ENCODE peak calls at places on chromosome 17, in nine cellular contexts. One of them, this sample, is unnamed.

GRCh38 chr17:35901776-35902175 is 21.6 kb upstream of the CCL5 start:
- DNase-seq in fibroblast of the aortic adventitia: peak; percentile 84
- DNase-seq in dorsolateral prefrontal cortex: no peak
- DNase-seq in heart left ventricle: no peak
- DNase-seq in body of pancreas: no peak
- DNase-seq in sigmoid colon: no peak
- DNase-seq in mammary epithelial cell: no peak
- DNase-seq in endothelial cell of umbilical vein: no peak
- DNase-seq in bronchial epithelial cell: no peak
- DNase-seq in this sample: no peak

GRCh38 chr17:74354561-74354960 is 7.1 kb downstream of the BTBD17 start:
- DNase-seq in fibroblast of the aortic adventitia: no peak
- DNase-seq in mammary epithelial cell: no peak
- DNase-seq in sigmoid colon: no peak
- DNase-seq in dorsolateral prefrontal cortex: no peak
- DNase-seq in heart left ventricle: no peak
- DNase-seq in body of pancreas: no peak
- DNase-seq in endothelial cell of umbilical vein: no peak
- DNase-seq in bronchial epithelial cell: no peak
- DNase-seq in this sample: no peak

GRCh38 chr17:2057714-2058520 is 3.0 kb downstream of the HIC1 start:
- DNase-seq in bronchial epithelial cell: no peak
- DNase-seq in fibroblast of the aortic adventitia: peak; percentile 58
- DNase-seq in endothelial cell of umbilical vein: no peak
- DNase-seq in mammary epithelial cell: no peak
- DNase-seq in dorsolateral prefrontal cortex: no peak
- DNase-seq in body of pancreas: no peak
- DNase-seq in sigmoid colon: peak; percentile 72
- DNase-seq in heart left ventricle: peak; percentile 48
- DNase-seq in this sample: no peak

GRCh38 chr17:4485676-4486646 is 12.7 kb upstream of the SPNS2 start:
- DNase-seq in sigmoid colon: no peak
- DNase-seq in body of pancreas: no peak
- DNase-seq in dorsolateral prefrontal cortex: no peak
- DNase-seq in endothelial cell of umbilical vein: no peak
- DNase-seq in bronchial epithelial cell: no peak
- DNase-seq in mammary epithelial cell: no peak
- DNase-seq in fibroblast of the aortic adventitia: no peak
- DNase-seq in heart left ventricle: no peak
- DNase-seq in this sample: no peak

GRCh38 chr17:41735744-41736143 is 1.3 kb upstream of the HAP1 start:
- DNase-seq in heart left ventricle: no peak
- DNase-seq in fibroblast of the aortic adventitia: no peak
- DNase-seq in dorsolateral prefrontal cortex: no peak
- DNase-seq in mammary epithelial cell: no peak
- DNase-seq in endothelial cell of umbilical vein: no peak
- DNase-seq in sigmoid colon: no peak
- DNase-seq in bronchial epithelial cell: no peak
- DNase-seq in body of pancreas: no peak
- DNase-seq in this sample: no peak

GRCh38 chr17:72151565-72152391 is 31.0 kb downstream of the SOX9 start:
- DNase-seq in sigmoid colon: no peak
- DNase-seq in body of pancreas: peak; percentile 73
- DNase-seq in heart left ventricle: peak; percentile 86
- DNase-seq in dorsolateral prefrontal cortex: peak; percentile 58
- DNase-seq in bronchial epithelial cell: peak; percentile 44
- DNase-seq in fibroblast of the aortic adventitia: peak; percentile 64
- DNase-seq in endothelial cell of umbilical vein: no peak
- DNase-seq in mammary epithelial cell: peak; percentile 40
- DNase-seq in this sample: peak; percentile 63

GRCh38 chr17:8062435-8062806 is 23.6 kb downstream of the ALOX15B start:
- DNase-seq in body of pancreas: no peak
- DNase-seq in endothelial cell of umbilical vein: peak; percentile 60
- DNase-seq in dorsolateral prefrontal cortex: no peak
- DNase-seq in fibroblast of the aortic adventitia: peak; percentile 62
- DNase-seq in sigmoid colon: no peak
- DNase-seq in bronchial epithelial cell: no peak
- DNase-seq in mammary epithelial cell: no peak
- DNase-seq in heart left ventricle: no peak
- DNase-seq in this sample: no peak

GRCh38 chr17:42891539-42892152 is 9.0 kb upstream of the G6PC1 start:
- DNase-seq in sigmoid colon: peak; percentile 89
- DNase-seq in fibroblast of the aortic adventitia: no peak
- DNase-seq in bronchial epithelial cell: no peak
- DNase-seq in body of pancreas: peak; percentile 47
- DNase-seq in endothelial cell of umbilical vein: no peak
- DNase-seq in dorsolateral prefrontal cortex: no peak
- DNase-seq in mammary epithelial cell: no peak
- DNase-seq in heart left ventricle: peak; percentile 80
- DNase-seq in this sample: peak; percentile 28

GRCh38 chr17:2176484-2177175 is 121.7 kb downstream of the HIC1 start:
- DNase-seq in sigmoid colon: peak; percentile 59
- DNase-seq in mammary epithelial cell: no peak
- DNase-seq in endothelial cell of umbilical vein: peak; percentile 59
- DNase-seq in body of pancreas: no peak
- DNase-seq in heart left ventricle: peak; percentile 73
- DNase-seq in dorsolateral prefrontal cortex: no peak
- DNase-seq in fibroblast of the aortic adventitia: no peak
- DNase-seq in bronchial epithelial cell: no peak
- DNase-seq in this sample: no peak

GRCh38 chr17:39722965-39723848 is 7.1 kb downstream of the MIEN1 start:
- DNase-seq in endothelial cell of umbilical vein: no peak
- DNase-seq in bronchial epithelial cell: no peak
- DNase-seq in body of pancreas: no peak
- DNase-seq in dorsolateral prefrontal cortex: no peak
- DNase-seq in heart left ventricle: no peak
- DNase-seq in mammary epithelial cell: no peak
- DNase-seq in fibroblast of the aortic adventitia: no peak
- DNase-seq in sigmoid colon: no peak
- DNase-seq in this sample: no peak

GRCh38 chr17:57925361-57925990 is 29.7 kb downstream of the CUEDC1 start:
- DNase-seq in mammary epithelial cell: no peak
- DNase-seq in dorsolateral prefrontal cortex: no peak
- DNase-seq in sigmoid colon: no peak
- DNase-seq in fibroblast of the aortic adventitia: no peak
- DNase-seq in body of pancreas: no peak
- DNase-seq in bronchial epithelial cell: no peak
- DNase-seq in endothelial cell of umbilical vein: no peak
- DNase-seq in heart left ventricle: no peak
- DNase-seq in this sample: no peak

GRCh38 chr17:67718325-67718941 is 697 bp downstream of the NOL11 start:
- DNase-seq in endothelial cell of umbilical vein: no peak
- DNase-seq in body of pancreas: no peak
- DNase-seq in sigmoid colon: no peak
- DNase-seq in heart left ventricle: no peak
- DNase-seq in mammary epithelial cell: peak; percentile 56
- DNase-seq in fibroblast of the aortic adventitia: peak; percentile 18
- DNase-seq in bronchial epithelial cell: peak; percentile 47
- DNase-seq in dorsolateral prefrontal cortex: no peak
- DNase-seq in this sample: peak; percentile 31

GRCh38 chr17:11369570-11369969 is 128.6 kb downstream of the SHISA6 start:
- DNase-seq in sigmoid colon: no peak
- DNase-seq in bronchial epithelial cell: no peak
- DNase-seq in dorsolateral prefrontal cortex: no peak
- DNase-seq in fibroblast of the aortic adventitia: no peak
- DNase-seq in mammary epithelial cell: no peak
- DNase-seq in body of pancreas: no peak
- DNase-seq in endothelial cell of umbilical vein: no peak
- DNase-seq in heart left ventricle: no peak
- DNase-seq in this sample: no peak

GRCh38 chr17:59451706-59452105 is 113.7 kb upstream of the DHX40 start:
- DNase-seq in sigmoid colon: no peak
- DNase-seq in bronchial epithelial cell: peak; percentile 90
- DNase-seq in heart left ventricle: no peak
- DNase-seq in body of pancreas: no peak
- DNase-seq in mammary epithelial cell: peak; percentile 89
- DNase-seq in fibroblast of the aortic adventitia: no peak
- DNase-seq in dorsolateral prefrontal cortex: no peak
- DNase-seq in endothelial cell of umbilical vein: no peak
- DNase-seq in this sample: peak; percentile 40

GRCh38 chr17:66589892-66590291 is 245.0 kb upstream of the CACNG5 start:
- DNase-seq in endothelial cell of umbilical vein: no peak
- DNase-seq in mammary epithelial cell: no peak
- DNase-seq in sigmoid colon: no peak
- DNase-seq in body of pancreas: no peak
- DNase-seq in bronchial epithelial cell: no peak
- DNase-seq in heart left ventricle: no peak
- DNase-seq in dorsolateral prefrontal cortex: no peak
- DNase-seq in fibroblast of the aortic adventitia: no peak
- DNase-seq in this sample: no peak

GRCh38 chr17:56939869-56940484 is 20.9 kb downstream of the COIL start:
- DNase-seq in bronchial epithelial cell: peak; percentile 45
- DNase-seq in body of pancreas: no peak
- DNase-seq in mammary epithelial cell: peak; percentile 32
- DNase-seq in dorsolateral prefrontal cortex: no peak
- DNase-seq in heart left ventricle: no peak
- DNase-seq in endothelial cell of umbilical vein: peak; percentile 77
- DNase-seq in sigmoid colon: no peak
- DNase-seq in fibroblast of the aortic adventitia: peak; percentile 81
- DNase-seq in this sample: peak; percentile 56

GRCh38 chr17:41547921-41548843 is 20.1 kb upstream of the KRT19 start:
- DNase-seq in bronchial epithelial cell: peak; percentile 99
- DNase-seq in sigmoid colon: peak; percentile 70
- DNase-seq in mammary epithelial cell: peak; percentile 99
- DNase-seq in fibroblast of the aortic adventitia: peak; percentile 97
- DNase-seq in body of pancreas: peak; percentile 64
- DNase-seq in heart left ventricle: peak; percentile 43
- DNase-seq in dorsolateral prefrontal cortex: peak; percentile 77
- DNase-seq in endothelial cell of umbilical vein: peak; percentile 78
- DNase-seq in this sample: peak; percentile 98

GRCh38 chr17:3771140-3771539 is 29.8 kb downstream of the ITGAE start:
- DNase-seq in sigmoid colon: no peak
- DNase-seq in body of pancreas: no peak
- DNase-seq in mammary epithelial cell: no peak
- DNase-seq in bronchial epithelial cell: no peak
- DNase-seq in endothelial cell of umbilical vein: no peak
- DNase-seq in heart left ventricle: no peak
- DNase-seq in dorsolateral prefrontal cortex: no peak
- DNase-seq in fibroblast of the aortic adventitia: no peak
- DNase-seq in this sample: no peak

GRCh38 chr17:59899099-59899498 is 6.2 kb downstream of the RPS6KB1 start:
- DNase-seq in bronchial epithelial cell: peak; percentile 70
- DNase-seq in dorsolateral prefrontal cortex: no peak
- DNase-seq in mammary epithelial cell: no peak
- DNase-seq in fibroblast of the aortic adventitia: peak; percentile 69
- DNase-seq in body of pancreas: no peak
- DNase-seq in heart left ventricle: no peak
- DNase-seq in endothelial cell of umbilical vein: no peak
- DNase-seq in sigmoid colon: no peak
- DNase-seq in this sample: peak; percentile 1

GRCh38 chr17:48134912-48135480 is 27.4 kb downstream of the SNX11 start:
- DNase-seq in bronchial epithelial cell: no peak
- DNase-seq in fibroblast of the aortic adventitia: no peak
- DNase-seq in body of pancreas: no peak
- DNase-seq in mammary epithelial cell: no peak
- DNase-seq in sigmoid colon: no peak
- DNase-seq in dorsolateral prefrontal cortex: no peak
- DNase-seq in endothelial cell of umbilical vein: no peak
- DNase-seq in heart left ventricle: no peak
- DNase-seq in this sample: no peak
- TF ChIP-seq CTCF in bronchial epithelial cell: peak; percentile 13
- TF ChIP-seq CTCF in fibroblast of the aortic adventitia: no peak
- TF ChIP-seq CTCF in body of pancreas: no peak
- TF ChIP-seq CTCF in mammary epithelial cell: no peak
- TF ChIP-seq CTCF in sigmoid colon: no peak
- TF ChIP-seq CTCF in dorsolateral prefrontal cortex: no peak
- TF ChIP-seq CTCF in endothelial cell of umbilical vein: peak; percentile 3
- TF ChIP-seq CTCF in heart left ventricle: no peak
- TF ChIP-seq CTCF in this sample: peak; percentile 25

GRCh38 chr17:18225562-18226283 is at the start of gene LLGL1:
- DNase-seq in sigmoid colon: no peak
- DNase-seq in body of pancreas: no peak
- DNase-seq in bronchial epithelial cell: no peak
- DNase-seq in endothelial cell of umbilical vein: peak; percentile 36
- DNase-seq in fibroblast of the aortic adventitia: no peak
- DNase-seq in dorsolateral prefrontal cortex: no peak
- DNase-seq in heart left ventricle: no peak
- DNase-seq in mammary epithelial cell: no peak
- DNase-seq in this sample: no peak
- H3K4me3 ChIP-seq in sigmoid colon: peak within 1 kb of the TSS; percentile 67
- H3K4me3 ChIP-seq in body of pancreas: peak within 1 kb of the TSS; percentile 41
- H3K4me3 ChIP-seq in bronchial epithelial cell: peak within 1 kb of the TSS; percentile 54
- H3K4me3 ChIP-seq in endothelial cell of umbilical vein: peak within 1 kb of the TSS; percentile 68
- H3K4me3 ChIP-seq in fibroblast of the aortic adventitia: peak within 1 kb of the TSS; percentile 94
- H3K4me3 ChIP-seq in dorsolateral prefrontal cortex: peak within 1 kb of the TSS; percentile 77
- H3K4me3 ChIP-seq in heart left ventricle: peak within 1 kb of the TSS; percentile 54
- H3K4me3 ChIP-seq in mammary epithelial cell: peak within 1 kb of the TSS; percentile 80
- H3K4me3 ChIP-seq in this sample: peak within 1 kb of the TSS; percentile 90

GRCh38 chr17:62599964-62600657 is 27.4 kb upstream of the MRC2 start:
- DNase-seq in body of pancreas: no peak
- DNase-seq in endothelial cell of umbilical vein: no peak
- DNase-seq in sigmoid colon: no peak
- DNase-seq in bronchial epithelial cell: no peak
- DNase-seq in heart left ventricle: no peak
- DNase-seq in fibroblast of the aortic adventitia: no peak
- DNase-seq in dorsolateral prefrontal cortex: no peak
- DNase-seq in mammary epithelial cell: no peak
- DNase-seq in this sample: no peak

GRCh38 chr17:62597920-62598319 is 29.6 kb upstream of the MRC2 start:
- DNase-seq in endothelial cell of umbilical vein: no peak
- DNase-seq in body of pancreas: no peak
- DNase-seq in dorsolateral prefrontal cortex: no peak
- DNase-seq in bronchial epithelial cell: no peak
- DNase-seq in sigmoid colon: no peak
- DNase-seq in mammary epithelial cell: no peak
- DNase-seq in heart left ventricle: no peak
- DNase-seq in fibroblast of the aortic adventitia: peak; percentile 68
- DNase-seq in this sample: peak; percentile 78

GRCh38 chr17:62605588-62605987 is 21.9 kb upstream of the MRC2 start:
- DNase-seq in bronchial epithelial cell: no peak
- DNase-seq in mammary epithelial cell: no peak
- DNase-seq in sigmoid colon: no peak
- DNase-seq in dorsolateral prefrontal cortex: no peak
- DNase-seq in fibroblast of the aortic adventitia: no peak
- DNase-seq in endothelial cell of umbilical vein: no peak
- DNase-seq in heart left ventricle: no peak
- DNase-seq in body of pancreas: no peak
- DNase-seq in this sample: no peak

GRCh38 chr17:62600805-62601204 is 26.7 kb upstream of the MRC2 start:
- DNase-seq in endothelial cell of umbilical vein: no peak
- DNase-seq in dorsolateral prefrontal cortex: no peak
- DNase-seq in bronchial epithelial cell: no peak
- DNase-seq in body of pancreas: no peak
- DNase-seq in mammary epithelial cell: no peak
- DNase-seq in sigmoid colon: no peak
- DNase-seq in fibroblast of the aortic adventitia: peak; percentile 36
- DNase-seq in heart left ventricle: no peak
- DNase-seq in this sample: no peak

GRCh38 chr17:62601438-62601837 is 26.0 kb upstream of the MRC2 start:
- DNase-seq in endothelial cell of umbilical vein: no peak
- DNase-seq in bronchial epithelial cell: no peak
- DNase-seq in heart left ventricle: no peak
- DNase-seq in dorsolateral prefrontal cortex: no peak
- DNase-seq in fibroblast of the aortic adventitia: peak; percentile 53
- DNase-seq in mammary epithelial cell: no peak
- DNase-seq in body of pancreas: no peak
- DNase-seq in sigmoid colon: no peak
- DNase-seq in this sample: peak; percentile 42
- TF ChIP-seq CTCF in endothelial cell of umbilical vein: no peak
- TF ChIP-seq CTCF in bronchial epithelial cell: no peak
- TF ChIP-seq CTCF in heart left ventricle: peak; percentile 34
- TF ChIP-seq CTCF in dorsolateral prefrontal cortex: no peak
- TF ChIP-seq CTCF in fibroblast of the aortic adventitia: peak; percentile 50
- TF ChIP-seq CTCF in mammary epithelial cell: no peak
- TF ChIP-seq CTCF in body of pancreas: no peak
- TF ChIP-seq CTCF in sigmoid colon: no peak
- TF ChIP-seq CTCF in this sample: peak; percentile 62

GRCh38 chr17:75526555-75527270 is 1.2 kb downstream of the LLGL2 start:
- DNase-seq in mammary epithelial cell: no peak
- DNase-seq in body of pancreas: peak; percentile 29
- DNase-seq in sigmoid colon: no peak
- DNase-seq in heart left ventricle: no peak
- DNase-seq in bronchial epithelial cell: no peak
- DNase-seq in endothelial cell of umbilical vein: no peak
- DNase-seq in fibroblast of the aortic adventitia: no peak
- DNase-seq in dorsolateral prefrontal cortex: no peak
- DNase-seq in this sample: no peak
- H3K4me3 ChIP-seq in mammary epithelial cell: peak overlapping the region; percentile 68
- H3K4me3 ChIP-seq in body of pancreas: peak overlapping the region; percentile 24
- H3K4me3 ChIP-seq in sigmoid colon: peak overlapping the region; percentile 68
- H3K4me3 ChIP-seq in heart left ventricle: peak overlapping the region; percentile 59
- H3K4me3 ChIP-seq in bronchial epithelial cell: peak overlapping the region; percentile 68
- H3K4me3 ChIP-seq in endothelial cell of umbilical vein: no peak overlapping the region
- H3K4me3 ChIP-seq in fibroblast of the aortic adventitia: no peak overlapping the region
- H3K4me3 ChIP-seq in dorsolateral prefrontal cortex: peak overlapping the region; percentile 71
- H3K4me3 ChIP-seq in this sample: no peak overlapping the region